ENCODE peak calls at places on chromosomes 12 and 14, in ten cellular contexts. H is COR-L47; Q is stimulated activated CD8-positive, alpha-beta memory T cell treated with anti-CD3 and anti-CD28 coated beads, Interleukin-4, amount 100 ng/mL, for 48 hours; I is SK-N-MC; U is activated naive CD8-positive, alpha-beta T cell treated with anti-CD3 and anti-CD28 coated beads for 36 hours; G is NCI-H524 treated with DMSO at 0.1 percent for 48 hours; Z is stimulated activated CD4-positive, alpha-beta T cell treated with anti-CD3 and anti-CD28 coated beads, Interleukin-4, amount 100 ng/mL, for 4 hours; M is NCI-H345; W is left ventricle myocardium superior; R is Kasumi-1. N is an unnamed sample.

GRCh38 chr12:93319523-93320045 is 58.1 kb upstream of the NUDT4 start:
- DNase-seq in H (no peak), Q (no peak), I (peak; percentile 52), U (no peak), G (no peak), Z (no peak), M (no peak), W (no peak), R (no peak), N (no peak)

GRCh38 chr14:58920230-58920629 is 268.2 kb upstream of the DAAM1 start:
- DNase-seq in H (no peak), Q (no peak), I (no peak), U (no peak), G (no peak), Z (no peak), M (no peak), W (no peak), R (no peak), N (no peak)

GRCh38 chr14:89308232-89308959 is 108.6 kb downstream of the FOXN3 start:
- DNase-seq in H (no peak), Q (no peak), I (no peak), U (no peak), G (no peak), Z (no peak), M (no peak), W (no peak), R (no peak), N (peak; percentile 25)

GRCh38 chr14:59229653-59230406 is 41.4 kb downstream of the DAAM1 start:
- DNase-seq in H (no peak), Q (no peak), I (no peak), U (no peak), G (no peak), Z (no peak), M (no peak), W (peak; percentile 30), R (no peak), N (no peak)

GRCh38 chr12:42090899-42091298 is 53.8 kb downstream of the GXYLT1 start:
- DNase-seq in H (no peak), Q (no peak), I (no peak), U (no peak), G (no peak), Z (no peak), M (no peak), W (no peak), R (no peak), N (no peak)

GRCh38 chr12:65511927-65512326 is 233.4 kb downstream of the MSRB3 start:
- DNase-seq in H (no peak), Q (no peak), I (no peak), U (no peak), G (no peak), Z (no peak), M (no peak), W (no peak), R (no peak), N (no peak)

GRCh38 chr12:130017571-130018449 is 114.0 kb upstream of the TMEM132D start:
- DNase-seq in H (no peak), Q (no peak), I (no peak), U (no peak), G (no peak), Z (no peak), M (peak; percentile 42), W (no peak), R (no peak), N (no peak)

GRCh38 chr12:20547788-20548575 is 147.2 kb upstream of the SLCO1C1 start:
- DNase-seq in H (no peak), Q (no peak), I (no peak), U (no peak), G (no peak), Z (no peak), M (no peak), W (no peak), R (no peak), N (no peak)

GRCh38 chr14:76861574-76862255 is 35.5 kb downstream of the LRRC74A start:
- DNase-seq in H (no peak), Q (no peak), I (no peak), U (no peak), G (no peak), Z (no peak), M (no peak), W (no peak), R (no peak), N (no peak)

GRCh38 chr14:91732859-91733477 is 1.1 kb upstream of the CATSPERB start:
- DNase-seq in H (no peak), Q (no peak), I (no peak), U (no peak), G (no peak), Z (no peak), M (no peak), W (no peak), R (no peak), N (no peak)

GRCh38 chr14:97380539-97380941 is 583.4 kb downstream of the VRK1 start:
- DNase-seq in H (no peak), Q (peak; percentile 82), I (no peak), U (peak; percentile 64), G (no peak), Z (peak; percentile 56), M (no peak), W (no peak), R (no peak), N (no peak)

GRCh38 chr12:29638528-29638927 is 141.0 kb upstream of the OVCH1 start:
- DNase-seq in H (no peak), Q (no peak), I (no peak), U (no peak), G (no peak), Z (no peak), M (no peak), W (no peak), R (no peak), N (no peak)

GRCh38 chr12:122841544-122842321 is 6.5 kb downstream of the HIP1R start:
- DNase-seq in H (no peak), Q (no peak), I (no peak), U (no peak), G (no peak), Z (no peak), M (no peak), W (peak; percentile 47), R (no peak), N (no peak)

GRCh38 chr12:12398026-12398859 is 41.4 kb downstream of the BORCS5 start:
- DNase-seq in H (peak; percentile 11), Q (no peak), I (no peak), U (no peak), G (no peak), Z (no peak), M (no peak), W (peak; percentile 56), R (no peak), N (no peak)

GRCh38 chr14:46482200-46482599 is 169.4 kb downstream of the RPL10L start:
- DNase-seq in H (no peak), Q (no peak), I (no peak), U (no peak), G (no peak), Z (no peak), M (no peak), W (no peak), R (no peak), N (no peak)

GRCh38 chr14:22537436-22538310 is 51.4 kb downstream of the DAD1 start:
- DNase-seq in H (no peak), Q (no peak), I (no peak), U (no peak), G (no peak), Z (no peak), M (no peak), W (no peak), R (no peak), N (no peak)

GRCh38 chr12:5561843-5562242 is 129.9 kb downstream of the NTF3 start:
- DNase-seq in H (no peak), Q (no peak), I (no peak), U (no peak), G (no peak), Z (no peak), M (no peak), W (no peak), R (no peak), N (no peak)

GRCh38 chr14:24888532-24888931 is 161.4 kb downstream of the STXBP6 start:
- DNase-seq in H (no peak), Q (no peak), I (no peak), U (no peak), G (no peak), Z (no peak), M (no peak), W (no peak), R (no peak), N (no peak)

GRCh38 chr14:91154851-91155625 is 41.2 kb downstream of the DGLUCY start:
- DNase-seq in H (peak; percentile 98), Q (peak; percentile 42), I (no peak), U (no peak), G (peak; percentile 96), Z (no peak), M (peak; percentile 93), W (peak; percentile 62), R (peak; percentile 52), N (no peak)

GRCh38 chr12:87952850-87953249 is 76.4 kb downstream of the C12orf50 start:
- DNase-seq in H (no peak), Q (no peak), I (no peak), U (no peak), G (no peak), Z (no peak), M (no peak), W (no peak), R (no peak), N (no peak)

GRCh38 chr12:39972119-39972518 is 133.8 kb downstream of the SLC2A13 start:
- DNase-seq in H (no peak), Q (no peak), I (no peak), U (no peak), G (no peak), Z (no peak), M (no peak), W (no peak), R (no peak), N (no peak)

N was measured in activated B cell treated with CpG ODN at 0.5 μM for 24 hours.